ENCODE peak calls at places on chromosomes 2 and 18, in six cellular contexts. P is H9, Z is H1, T is neuronal stem cell, U is IMR-90, C is mesendoderm. Y is an unnamed sample.

GRCh38 chr2:99183025-99183424 is 2.0 kb downstream of the MRPL30 start:
- DNase-seq in P (no peak), Z (no peak), T (no peak), U (peak), C (peak), Y (no peak)

GRCh38 chr2:110679865-110680264 is 2.0 kb upstream of the BUB1 start:
- DNase-seq in P (no peak), Z (no peak), T (no peak), U (no peak), C (no peak), Y (no peak)

GRCh38 chr2:240642061-240642805 is 17.0 kb downstream of the GPR35 start:
- DNase-seq in P (no peak), Z (no peak), T (no peak), U (no peak), C (no peak), Y (no peak)

GRCh38 chr2:83686863-83687262 is 772.2 kb downstream of the SUCLG1 start:
- DNase-seq in P (no peak), Z (no peak), T (no peak), U (no peak), C (no peak), Y (no peak)

GRCh38 chr2:199339826-199340605 is 117.7 kb downstream of the SATB2 start:
- DNase-seq in P (no peak), Z (no peak), T (no peak), U (peak), C (no peak), Y (no peak)

GRCh38 chr2:191923652-191923997 is 76.7 kb upstream of the CAVIN2 start:
- DNase-seq in P (no peak), Z (no peak), T (no peak), U (no peak), C (no peak), Y (no peak)

GRCh38 chr2:38483773-38484501 is 106.9 kb upstream of the ATL2 start:
- DNase-seq in P (no peak), Z (no peak), T (no peak), U (no peak), C (no peak), Y (no peak)

GRCh38 chr2:66733361-66733760 is 298.4 kb downstream of the MEIS1 start:
- DNase-seq in P (no peak), Z (no peak), T (no peak), U (no peak), C (no peak), Y (no peak)

GRCh38 chr2:30932850-30933249 is 125.6 kb upstream of the CAPN13 start:
- DNase-seq in P (no peak), Z (no peak), T (no peak), U (no peak), C (no peak), Y (no peak)

DNA sequence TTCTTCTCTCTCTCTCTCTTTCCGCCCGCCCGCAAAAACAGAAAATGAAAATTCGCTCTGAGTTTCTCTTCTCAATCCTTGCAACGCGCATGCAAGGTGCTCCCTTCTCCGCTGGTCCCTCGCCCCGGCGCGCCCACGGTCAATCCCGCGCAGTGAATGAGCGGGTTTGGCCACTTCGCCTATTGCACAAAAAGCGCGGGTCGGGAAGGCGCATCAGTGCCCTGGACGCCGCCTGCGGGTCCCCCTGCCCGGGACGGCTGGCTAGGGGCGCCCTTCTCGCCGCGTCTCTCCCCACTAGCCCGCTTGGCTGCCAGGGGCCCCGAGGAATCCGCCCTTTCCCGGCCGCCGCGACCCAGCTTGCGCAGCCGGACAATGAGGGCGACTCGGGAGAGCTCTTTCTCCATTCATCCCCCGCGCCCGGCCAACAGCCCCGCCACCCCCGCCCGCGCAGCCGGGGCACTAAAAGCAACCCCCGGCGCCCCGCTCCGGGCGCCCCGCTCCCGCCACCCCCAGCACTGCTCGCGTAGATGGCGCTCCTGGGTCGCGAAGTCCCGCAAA is 686 bp downstream of the LAMA1 start:
- DNase-seq in P (peak), Z (no peak), T (peak), U (no peak), C (peak), Y (peak)
- H2AK5ac ChIP-seq in P (no peak), Z (no peak), T (peak), U (no peak), C (no peak), Y (no peak)

GRCh38 chr18:75801178-75801577 is 373.7 kb upstream of the SMIM21 start:
- DNase-seq in P (no peak), Z (no peak), T (no peak), U (no peak), C (no peak), Y (no peak)
- H2AK5ac ChIP-seq in P (no peak), Z (no peak), T (no peak), U (no peak), C (no peak), Y (no peak)

GRCh38 chr2:132761437-132761836 is 91.4 kb upstream of the LYPD1 start:
- DNase-seq in P (no peak), Z (no peak), T (no peak), U (no peak), C (no peak), Y (no peak)
- H2AK5ac ChIP-seq in P (no peak), Z (no peak), T (no peak), U (no peak), C (no peak), Y (no peak)

GRCh38 chr2:96865654-96866053 is 4.2 kb downstream of the SEMA4C start:
- DNase-seq in P (no peak), Z (no peak), T (no peak), U (no peak), C (no peak), Y (no peak)

GRCh38 chr2:96866149-96866548 is 3.7 kb downstream of the SEMA4C start:
- DNase-seq in P (no peak), Z (no peak), T (no peak), U (no peak), C (no peak), Y (no peak)

GRCh38 chr2:96867756-96868554 is 1.9 kb downstream of the SEMA4C start:
- DNase-seq in P (no peak), Z (no peak), T (no peak), U (no peak), C (peak), Y (peak)

GRCh38 chr2:96866986-96867755 is 2.7 kb downstream of the SEMA4C start:
- DNase-seq in P (no peak), Z (no peak), T (no peak), U (no peak), C (no peak), Y (no peak)

GRCh38 chr2:96866586-96866985 is 3.3 kb downstream of the SEMA4C start:
- DNase-seq in P (no peak), Z (no peak), T (no peak), U (no peak), C (no peak), Y (no peak)
- H2AK5ac ChIP-seq in P (no peak), Z (no peak), T (no peak), U (no peak), C (no peak), Y (no peak)

DNA sequence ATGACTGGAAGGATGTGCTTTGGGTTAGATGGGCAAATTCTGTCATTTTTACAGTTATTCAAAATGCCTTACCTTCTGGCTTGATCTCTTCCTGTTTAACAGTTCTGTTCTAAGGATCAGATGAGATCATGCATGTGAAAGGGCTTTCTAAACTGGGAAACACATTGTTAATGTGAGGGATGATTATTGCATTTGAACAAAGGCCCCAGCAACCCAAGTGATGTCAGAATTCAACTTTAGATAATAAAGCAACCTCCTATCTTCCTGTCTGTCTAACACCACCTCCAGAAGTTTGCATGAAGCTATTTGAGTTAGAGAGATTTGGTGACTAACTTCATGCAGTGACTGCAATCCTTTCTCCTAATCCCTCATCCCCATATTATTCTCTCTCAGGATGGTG is 77.8 kb upstream of the B3GNT2 start:
- DNase-seq in P (no peak), Z (no peak), T (no peak), U (peak), C (peak), Y (no peak)
- H2AK5ac ChIP-seq in P (no peak), Z (no peak), T (no peak), U (no peak), C (no peak), Y (no peak)